ENCODE peak calls at places on chromosomes 5 and 9, in ten cellular contexts. One of them, this sample, is unnamed.

GRCh38 chr5:83991566-83992224 is 271.0 kb upstream of the HAPLN1 start:
- DNase-seq in upper lobe of right lung: no peak
- DNase-seq in B cell: no peak
- DNase-seq in dorsolateral prefrontal cortex: no peak
- DNase-seq in astrocyte of the cerebellum: peak; percentile 44
- DNase-seq in adrenal gland: no peak
- DNase-seq in spleen: no peak
- DNase-seq in uterus: no peak
- DNase-seq in IMR-90: peak; percentile 42
- DNase-seq in SK-N-SH: no peak
- DNase-seq in this sample: no peak

GRCh38 chr5:141782991-141783598 is 95.1 kb downstream of the PCDH1 start:
- DNase-seq in upper lobe of right lung: no peak
- DNase-seq in B cell: no peak
- DNase-seq in dorsolateral prefrontal cortex: no peak
- DNase-seq in astrocyte of the cerebellum: no peak
- DNase-seq in adrenal gland: no peak
- DNase-seq in spleen: no peak
- DNase-seq in uterus: no peak
- DNase-seq in IMR-90: no peak
- DNase-seq in SK-N-SH: no peak
- DNase-seq in this sample: no peak

GRCh38 chr5:35420200-35420599 is 189.9 kb upstream of the PRLR start:
- DNase-seq in upper lobe of right lung: no peak
- DNase-seq in B cell: no peak
- DNase-seq in dorsolateral prefrontal cortex: no peak
- DNase-seq in astrocyte of the cerebellum: no peak
- DNase-seq in adrenal gland: no peak
- DNase-seq in spleen: no peak
- DNase-seq in uterus: no peak
- DNase-seq in IMR-90: no peak
- DNase-seq in SK-N-SH: no peak
- DNase-seq in this sample: no peak

GRCh38 chr9:135329571-135330306 is 149.8 kb upstream of the PPP1R26 start:
- DNase-seq in upper lobe of right lung: peak; percentile 44
- DNase-seq in B cell: peak; percentile 1
- DNase-seq in dorsolateral prefrontal cortex: peak; percentile 27
- DNase-seq in astrocyte of the cerebellum: no peak
- DNase-seq in adrenal gland: peak; percentile 45
- DNase-seq in spleen: no peak
- DNase-seq in uterus: peak; percentile 4
- DNase-seq in IMR-90: no peak
- DNase-seq in SK-N-SH: peak; percentile 38
- DNase-seq in this sample: peak; percentile 7

GRCh38 chr9:92964981-92965758 is 17.8 kb downstream of the FGD3 start:
- DNase-seq in upper lobe of right lung: peak; percentile 77
- DNase-seq in B cell: no peak
- DNase-seq in dorsolateral prefrontal cortex: no peak
- DNase-seq in astrocyte of the cerebellum: no peak
- DNase-seq in adrenal gland: no peak
- DNase-seq in spleen: peak; percentile 94
- DNase-seq in uterus: no peak
- DNase-seq in IMR-90: no peak
- DNase-seq in SK-N-SH: no peak
- DNase-seq in this sample: peak; percentile 51

GRCh38 chr5:73692166-73692640 is 66.2 kb downstream of the ARHGEF28 start:
- DNase-seq in upper lobe of right lung: no peak
- DNase-seq in B cell: no peak
- DNase-seq in dorsolateral prefrontal cortex: no peak
- DNase-seq in astrocyte of the cerebellum: peak; percentile 79
- DNase-seq in adrenal gland: no peak
- DNase-seq in spleen: no peak
- DNase-seq in uterus: no peak
- DNase-seq in IMR-90: peak; percentile 87
- DNase-seq in SK-N-SH: no peak
- DNase-seq in this sample: no peak

GRCh38 chr5:93583799-93584530 is 943 bp downstream of the NR2F1 start:
- DNase-seq in upper lobe of right lung: no peak
- DNase-seq in B cell: peak; percentile 72
- DNase-seq in dorsolateral prefrontal cortex: no peak
- DNase-seq in astrocyte of the cerebellum: no peak
- DNase-seq in adrenal gland: peak; percentile 60
- DNase-seq in spleen: peak; percentile 88
- DNase-seq in uterus: no peak
- DNase-seq in IMR-90: peak; percentile 47
- DNase-seq in SK-N-SH: peak; percentile 81
- DNase-seq in this sample: no peak

GRCh38 chr5:9265391-9266287 is 280.2 kb downstream of the SEMA5A start:
- DNase-seq in upper lobe of right lung: peak; percentile 79
- DNase-seq in B cell: no peak
- DNase-seq in dorsolateral prefrontal cortex: no peak
- DNase-seq in astrocyte of the cerebellum: peak; percentile 82
- DNase-seq in adrenal gland: no peak
- DNase-seq in spleen: no peak
- DNase-seq in uterus: no peak
- DNase-seq in IMR-90: peak; percentile 99
- DNase-seq in SK-N-SH: no peak
- DNase-seq in this sample: no peak

GRCh38 chr5:66144799-66145390 is 795 bp downstream of the SREK1 start:
- DNase-seq in upper lobe of right lung: no peak
- DNase-seq in B cell: no peak
- DNase-seq in dorsolateral prefrontal cortex: no peak
- DNase-seq in astrocyte of the cerebellum: peak; percentile 12
- DNase-seq in adrenal gland: no peak
- DNase-seq in spleen: no peak
- DNase-seq in uterus: no peak
- DNase-seq in IMR-90: no peak
- DNase-seq in SK-N-SH: no peak
- DNase-seq in this sample: no peak

GRCh38 chr5:66145737-66146136 is 1.6 kb downstream of the SREK1 start:
- DNase-seq in upper lobe of right lung: no peak
- DNase-seq in B cell: no peak
- DNase-seq in dorsolateral prefrontal cortex: no peak
- DNase-seq in astrocyte of the cerebellum: no peak
- DNase-seq in adrenal gland: no peak
- DNase-seq in spleen: no peak
- DNase-seq in uterus: no peak
- DNase-seq in IMR-90: no peak
- DNase-seq in SK-N-SH: no peak
- DNase-seq in this sample: no peak

GRCh38 chr5:66142417-66142816 is 1.7 kb upstream of the SREK1 start:
- DNase-seq in upper lobe of right lung: no peak
- DNase-seq in B cell: no peak
- DNase-seq in dorsolateral prefrontal cortex: no peak
- DNase-seq in astrocyte of the cerebellum: no peak
- DNase-seq in adrenal gland: no peak
- DNase-seq in spleen: no peak
- DNase-seq in uterus: no peak
- DNase-seq in IMR-90: no peak
- DNase-seq in SK-N-SH: no peak
- DNase-seq in this sample: no peak

GRCh38 chr5:66144074-66144798 is at the start of gene SREK1:
- DNase-seq in upper lobe of right lung: peak; percentile 96
- DNase-seq in B cell: peak; percentile 94
- DNase-seq in dorsolateral prefrontal cortex: peak; percentile 94
- DNase-seq in astrocyte of the cerebellum: peak; percentile 88
- DNase-seq in adrenal gland: peak; percentile 96
- DNase-seq in spleen: peak; percentile 98
- DNase-seq in uterus: peak; percentile 90
- DNase-seq in IMR-90: peak; percentile 92
- DNase-seq in SK-N-SH: peak; percentile 96
- DNase-seq in this sample: peak; percentile 87

DNA sequence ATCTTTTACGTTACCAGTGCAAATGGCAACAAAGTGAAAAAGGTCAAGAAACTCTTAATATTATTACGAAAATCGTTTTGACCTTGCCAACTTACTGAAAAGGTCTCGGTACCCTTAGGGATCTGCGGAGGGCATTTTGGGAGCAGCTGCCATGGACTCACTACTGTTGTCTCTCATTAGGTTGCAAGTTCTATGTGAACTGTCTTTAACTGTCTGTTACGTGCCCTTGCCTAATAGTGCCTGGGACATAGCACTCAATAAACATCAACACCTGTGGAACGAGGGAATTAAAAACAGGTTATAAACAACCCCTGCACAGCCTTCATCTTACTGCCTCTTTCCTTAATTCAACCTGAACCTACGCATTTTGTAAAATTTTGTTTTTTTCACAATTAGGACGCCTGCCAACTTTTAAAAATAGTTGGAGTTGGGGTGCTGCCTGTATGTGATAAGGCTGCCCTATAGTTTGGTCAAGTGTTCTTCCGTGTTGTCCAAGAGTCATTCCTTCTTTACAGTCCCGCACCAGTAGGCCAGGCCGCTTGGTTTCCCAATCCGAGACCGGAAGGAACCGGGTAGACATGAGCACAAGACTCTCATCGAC is 527 bp upstream of the SREK1 start:
- DNase-seq in upper lobe of right lung: no peak
- DNase-seq in B cell: no peak
- DNase-seq in dorsolateral prefrontal cortex: no peak
- DNase-seq in astrocyte of the cerebellum: no peak
- DNase-seq in adrenal gland: peak; percentile 61
- DNase-seq in spleen: no peak
- DNase-seq in uterus: no peak
- DNase-seq in IMR-90: no peak
- DNase-seq in SK-N-SH: no peak
- DNase-seq in this sample: no peak
- TF ChIP-seq CTCF in upper lobe of right lung: no peak
- TF ChIP-seq CTCF in B cell: no peak
- TF ChIP-seq CTCF in dorsolateral prefrontal cortex: no peak
- TF ChIP-seq CTCF in astrocyte of the cerebellum: peak; percentile 12
- TF ChIP-seq CTCF in adrenal gland: no peak
- TF ChIP-seq CTCF in spleen: no peak
- TF ChIP-seq CTCF in uterus: no peak
- TF ChIP-seq CTCF in IMR-90: no peak
- TF ChIP-seq CTCF in SK-N-SH: no peak
- TF ChIP-seq CTCF in this sample: no peak

DNA sequence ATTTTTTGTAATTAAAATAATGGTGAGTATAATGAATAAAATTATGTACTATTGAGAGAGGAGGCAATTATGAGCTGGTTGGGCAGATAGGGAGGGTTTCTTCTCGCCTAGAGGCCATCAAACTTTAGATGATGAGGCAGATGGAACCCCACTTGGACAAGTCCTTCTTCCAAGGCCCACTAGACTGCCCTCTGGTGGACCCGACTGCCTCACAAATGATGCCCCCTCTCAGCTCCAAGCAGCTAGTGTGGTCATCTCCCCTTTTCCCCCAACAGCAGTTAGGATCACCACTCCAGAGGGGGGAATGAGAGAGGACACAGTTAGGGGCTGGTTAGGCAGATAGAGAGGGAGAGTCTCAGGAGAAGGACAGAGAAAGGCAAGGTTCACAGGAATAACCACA is 348.0 kb upstream of the CDH18 start:
- DNase-seq in upper lobe of right lung: no peak
- DNase-seq in B cell: no peak
- DNase-seq in dorsolateral prefrontal cortex: no peak
- DNase-seq in astrocyte of the cerebellum: no peak
- DNase-seq in adrenal gland: no peak
- DNase-seq in spleen: no peak
- DNase-seq in uterus: no peak
- DNase-seq in IMR-90: no peak
- DNase-seq in SK-N-SH: no peak
- DNase-seq in this sample: no peak
- TF ChIP-seq CTCF in upper lobe of right lung: no peak
- TF ChIP-seq CTCF in B cell: no peak
- TF ChIP-seq CTCF in dorsolateral prefrontal cortex: no peak
- TF ChIP-seq CTCF in astrocyte of the cerebellum: no peak
- TF ChIP-seq CTCF in adrenal gland: no peak
- TF ChIP-seq CTCF in spleen: no peak
- TF ChIP-seq CTCF in uterus: no peak
- TF ChIP-seq CTCF in IMR-90: no peak
- TF ChIP-seq CTCF in SK-N-SH: peak; percentile 34
- TF ChIP-seq CTCF in this sample: no peak

DNA sequence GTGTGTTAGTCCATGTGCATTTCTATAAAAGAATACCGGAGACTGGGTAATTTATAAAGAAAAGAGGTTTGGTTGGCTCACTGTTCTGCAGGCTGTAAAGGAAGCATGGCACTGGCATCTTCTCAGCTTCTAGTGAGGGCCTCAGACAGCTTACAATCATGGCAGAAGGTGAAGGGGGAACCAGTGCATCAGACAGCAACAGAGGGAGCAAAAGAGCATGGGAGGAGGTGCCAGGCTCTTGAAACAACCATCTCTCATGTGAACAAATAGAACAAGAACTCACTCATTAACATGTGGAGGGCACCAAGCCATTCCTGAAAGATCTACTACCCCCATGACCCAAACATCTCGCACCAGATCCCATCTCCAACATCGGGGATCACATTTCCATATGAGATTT is 89.2 kb upstream of the IL33 start:
- DNase-seq in upper lobe of right lung: no peak
- DNase-seq in B cell: no peak
- DNase-seq in dorsolateral prefrontal cortex: no peak
- DNase-seq in astrocyte of the cerebellum: no peak
- DNase-seq in adrenal gland: no peak
- DNase-seq in spleen: no peak
- DNase-seq in uterus: no peak
- DNase-seq in IMR-90: no peak
- DNase-seq in SK-N-SH: no peak
- DNase-seq in this sample: no peak
- TF ChIP-seq CTCF in upper lobe of right lung: no peak
- TF ChIP-seq CTCF in B cell: no peak
- TF ChIP-seq CTCF in dorsolateral prefrontal cortex: no peak
- TF ChIP-seq CTCF in astrocyte of the cerebellum: no peak
- TF ChIP-seq CTCF in adrenal gland: no peak
- TF ChIP-seq CTCF in spleen: no peak
- TF ChIP-seq CTCF in uterus: no peak
- TF ChIP-seq CTCF in IMR-90: no peak
- TF ChIP-seq CTCF in SK-N-SH: no peak
- TF ChIP-seq CTCF in this sample: no peak

DNA sequence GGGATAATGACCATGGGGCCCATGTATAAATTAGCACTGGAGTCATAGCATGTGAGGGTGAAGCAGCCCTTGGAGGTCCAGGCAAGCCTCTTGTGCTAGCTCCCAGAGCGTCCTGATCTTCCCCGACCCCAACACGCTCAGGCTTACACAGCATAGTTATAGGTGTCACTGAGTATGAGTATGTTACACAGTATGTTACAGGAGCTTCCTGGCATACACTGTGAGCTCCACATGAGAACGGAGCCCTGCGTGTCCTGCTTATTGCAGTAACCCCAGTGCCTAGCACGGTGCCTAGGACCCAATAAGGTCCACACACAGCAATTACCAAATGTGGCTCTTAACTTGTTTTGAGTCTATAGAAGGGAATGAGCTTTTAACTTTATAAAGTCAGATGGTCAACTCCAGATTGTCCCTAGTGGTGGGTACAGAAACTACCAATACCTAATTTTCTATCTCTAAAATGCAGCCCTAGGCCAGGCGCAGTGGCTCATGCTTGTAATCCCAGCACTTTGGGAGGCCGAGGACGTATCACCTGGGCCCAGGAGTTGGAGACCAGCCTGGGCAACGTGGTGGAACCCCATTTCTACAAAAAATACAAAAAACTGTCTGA is 64.1 kb downstream of the PLAC8L1 start:
- DNase-seq in upper lobe of right lung: no peak
- DNase-seq in B cell: no peak
- DNase-seq in dorsolateral prefrontal cortex: no peak
- DNase-seq in astrocyte of the cerebellum: no peak
- DNase-seq in adrenal gland: no peak
- DNase-seq in spleen: no peak
- DNase-seq in uterus: no peak
- DNase-seq in IMR-90: no peak
- DNase-seq in SK-N-SH: no peak
- DNase-seq in this sample: no peak
- TF ChIP-seq CTCF in upper lobe of right lung: peak; percentile 37
- TF ChIP-seq CTCF in B cell: peak; percentile 26
- TF ChIP-seq CTCF in dorsolateral prefrontal cortex: peak; percentile 24
- TF ChIP-seq CTCF in astrocyte of the cerebellum: peak; percentile 30
- TF ChIP-seq CTCF in adrenal gland: peak; percentile 17
- TF ChIP-seq CTCF in spleen: no peak
- TF ChIP-seq CTCF in uterus: no peak
- TF ChIP-seq CTCF in IMR-90: peak; percentile 33
- TF ChIP-seq CTCF in SK-N-SH: peak; percentile 56
- TF ChIP-seq CTCF in this sample: no peak